ENCODE peak calls at places on chromosomes 16 and 17, in six cellular contexts. T is stromal cell of bone marrow; I is psoas muscle; Y is GM12865; N is mesothelial cell of epicardium; J is activated T-cell treated with anti-CD3 and anti-CD28 coated beads, Interleukin-2, amount 50 U/mL, for 72 hours. S is an unnamed sample.

GRCh38 chr16:48546774-48547173 is 63.2 kb downstream of the N4BP1 start:
- DNase-seq in T (no peak), I (no peak), Y (no peak), N (no peak), J (no peak), S (no peak)

GRCh38 chr17:60087882-60088669 is 9.4 kb upstream of the HEATR6 start:
- DNase-seq in T (no peak), I (no peak), Y (no peak), N (no peak), J (no peak), S (no peak)

GRCh38 chr16:49315602-49316001 is 34.0 kb upstream of the CBLN1 start:
- DNase-seq in T (no peak), I (no peak), Y (no peak), N (no peak), J (no peak), S (no peak)

GRCh38 chr17:65163990-65164495 is 26.9 kb downstream of the RGS9 start:
- DNase-seq in T (no peak), I (no peak), Y (peak; percentile 90), N (no peak), J (peak; percentile 62), S (no peak)

GRCh38 chr16:27285676-27286196 is 17.2 kb upstream of the NSMCE1 start:
- DNase-seq in T (no peak), I (no peak), Y (peak; percentile 42), N (no peak), J (peak; percentile 57), S (no peak)

GRCh38 chr17:35171834-35172233 is 22.4 kb downstream of the SLC35G3 start:
- DNase-seq in T (peak; percentile 23), I (no peak), Y (no peak), N (no peak), J (no peak), S (no peak)

GRCh38 chr16:88086571-88087516 is 135.6 kb downstream of the BANP start:
- DNase-seq in T (no peak), I (no peak), Y (no peak), N (no peak), J (no peak), S (no peak)

GRCh38 chr17:28317965-28318758 is 838 bp upstream of the TMEM97 start:
- DNase-seq in T (no peak), I (no peak), Y (peak; percentile 20), N (no peak), J (no peak), S (no peak)

GRCh38 chr16:70689035-70689969 is 3.4 kb upstream of the MTSS2 start:
- DNase-seq in T (no peak), I (peak; percentile 75), Y (no peak), N (no peak), J (no peak), S (no peak)

GRCh38 chr16:58125781-58126335 is 3.3 kb downstream of the CFAP20 start:
- DNase-seq in T (no peak), I (no peak), Y (no peak), N (no peak), J (no peak), S (no peak)

GRCh38 chr16:50567651-50568050 is 19.5 kb downstream of the NKD1 start:
- DNase-seq in T (no peak), I (no peak), Y (no peak), N (no peak), J (no peak), S (no peak)

GRCh38 chr17:42414782-42415409 is 8.2 kb downstream of the CAVIN1 start:
- DNase-seq in T (no peak), I (peak; percentile 52), Y (peak; percentile 49), N (no peak), J (peak; percentile 74), S (no peak)

GRCh38 chr16:72850021-72850420 is 197.9 kb downstream of the ZFHX3 start:
- DNase-seq in T (no peak), I (no peak), Y (no peak), N (no peak), J (no peak), S (no peak)

GRCh38 chr17:28507567-28508195 is 1.5 kb downstream of the FOXN1 start:
- DNase-seq in T (no peak), I (no peak), Y (no peak), N (no peak), J (no peak), S (no peak)

GRCh38 chr16:72921106-72921505 is 126.8 kb downstream of the ZFHX3 start:
- DNase-seq in T (no peak), I (no peak), Y (no peak), N (no peak), J (peak; percentile 16), S (no peak)

GRCh38 chr17:43324205-43324893 is 74.4 kb upstream of the ARL4D start:
- DNase-seq in T (no peak), I (no peak), Y (peak; percentile 79), N (no peak), J (no peak), S (no peak)

GRCh38 chr16:3646348-3646920 is 8.1 kb upstream of the DNASE1 start:
- DNase-seq in T (no peak), I (no peak), Y (no peak), N (no peak), J (no peak), S (no peak)

GRCh38 chr17:61393550-61393903 is 6.1 kb upstream of the TBX2 start:
- DNase-seq in T (no peak), I (peak; percentile 61), Y (no peak), N (no peak), J (no peak), S (no peak)

GRCh38 chr17:3635474-3636153 is 436 bp downstream of the SHPK start:
- DNase-seq in T (no peak), I (no peak), Y (peak; percentile 63), N (no peak), J (no peak), S (no peak)

GRCh38 chr16:87463722-87464690 is 28.8 kb downstream of the ZCCHC14 start:
- DNase-seq in T (no peak), I (no peak), Y (peak; percentile 32), N (no peak), J (peak; percentile 63), S (no peak)

GRCh38 chr17:7220593-7221280 is 999 bp downstream of the ACADVL start:
- DNase-seq in T (no peak), I (peak; percentile 78), Y (peak; percentile 80), N (no peak), J (peak; percentile 79), S (no peak)

GRCh38 chr16:77807-78443 is at the start of gene MPG:
- DNase-seq in T (no peak), I (peak; percentile 94), Y (peak; percentile 90), N (peak; percentile 80), J (peak; percentile 87), S (peak; percentile 86)

GRCh38 chr16:234468-235305 is at the start of gene FAM234A:
- DNase-seq in T (peak; percentile 79), I (peak; percentile 97), Y (peak; percentile 97), N (peak; percentile 97), J (peak; percentile 96), S (peak; percentile 97)

GRCh38 chr17:67244621-67245072 is 349 bp downstream of the HELZ start:
- DNase-seq in T (no peak), I (peak; percentile 57), Y (no peak), N (no peak), J (peak; percentile 37), S (no peak)

GRCh38 chr16:84618428-84619102 is 687 bp upstream of the COTL1 start:
- DNase-seq in T (peak; percentile 87), I (no peak), Y (no peak), N (no peak), J (no peak), S (no peak)

GRCh38 chr17:19713901-19714361 is 2.5 kb downstream of the SLC47A2 start:
- DNase-seq in T (no peak), I (no peak), Y (no peak), N (no peak), J (no peak), S (no peak)

GRCh38 chr16:76278976-76279375 is 1.8 kb downstream of the CNTNAP4 start:
- DNase-seq in T (peak; percentile 26), I (no peak), Y (peak; percentile 53), N (no peak), J (no peak), S (no peak)

GRCh38 chr17:30422171-30422570 is 43.4 kb downstream of the CPD start:
- DNase-seq in T (no peak), I (no peak), Y (no peak), N (no peak), J (no peak), S (no peak)

GRCh38 chr17:10172241-10172741 is 26.1 kb downstream of the GAS7 start:
- DNase-seq in T (no peak), I (no peak), Y (peak; percentile 61), N (no peak), J (no peak), S (no peak)

GRCh38 chr16:12750554-12750918 is 53.2 kb downstream of the CPPED1 start:
- DNase-seq in T (no peak), I (no peak), Y (peak; percentile 48), N (no peak), J (no peak), S (no peak)

GRCh38 chr16:56945847-56946527 is 14.0 kb downstream of the HERPUD1 start:
- DNase-seq in T (no peak), I (no peak), Y (no peak), N (no peak), J (no peak), S (no peak)

GRCh38 chr17:81090361-81091133 is 55.6 kb downstream of the BAIAP2 start:
- DNase-seq in T (no peak), I (peak; percentile 75), Y (peak; percentile 25), N (no peak), J (peak; percentile 19), S (no peak)

GRCh38 chr16:21301168-21301894 is 23.2 kb upstream of the CRYM start:
- DNase-seq in T (peak; percentile 58), I (peak; percentile 67), Y (peak; percentile 88), N (peak; percentile 41), J (peak; percentile 53), S (peak; percentile 3)

S was measured in NCI-H187.